ENCODE peak calls at places on chromosomes 11 and 22, in four cellular contexts. One of them, this sample, is unnamed.

GRCh38 chr11:128330203-128330602 is 257.2 kb downstream of the ETS1 start:
- DNase-seq in activated CD4-positive, alpha-beta T cell treated with anti-CD3 and anti-CD28 coated beads for 24 hours: no peak
- DNase-seq in RCC 7860: no peak
- DNase-seq in ELR: no peak
- DNase-seq in this sample: no peak

GRCh38 chr11:88553204-88553603 is 215.7 kb upstream of the CTSC start:
- DNase-seq in activated CD4-positive, alpha-beta T cell treated with anti-CD3 and anti-CD28 coated beads for 24 hours: no peak
- DNase-seq in RCC 7860: no peak
- DNase-seq in ELR: peak; percentile 56
- DNase-seq in this sample: no peak

GRCh38 chr11:2554338-2555240 is 109.8 kb downstream of the KCNQ1 start:
- DNase-seq in activated CD4-positive, alpha-beta T cell treated with anti-CD3 and anti-CD28 coated beads for 24 hours: no peak
- DNase-seq in RCC 7860: no peak
- DNase-seq in ELR: no peak
- DNase-seq in this sample: no peak

GRCh38 chr11:20598487-20598886 is 921 bp upstream of the SLC6A5 start:
- DNase-seq in activated CD4-positive, alpha-beta T cell treated with anti-CD3 and anti-CD28 coated beads for 24 hours: no peak
- DNase-seq in RCC 7860: no peak
- DNase-seq in ELR: no peak
- DNase-seq in this sample: no peak

GRCh38 chr11:117232911-117233409 is 489 bp downstream of the RNF214 start:
- DNase-seq in activated CD4-positive, alpha-beta T cell treated with anti-CD3 and anti-CD28 coated beads for 24 hours: no peak
- DNase-seq in RCC 7860: no peak
- DNase-seq in ELR: peak; percentile 19
- DNase-seq in this sample: no peak

GRCh38 chr11:128365044-128365443 is 222.3 kb downstream of the ETS1 start:
- DNase-seq in activated CD4-positive, alpha-beta T cell treated with anti-CD3 and anti-CD28 coated beads for 24 hours: no peak
- DNase-seq in RCC 7860: peak; percentile 24
- DNase-seq in ELR: peak; percentile 69
- DNase-seq in this sample: no peak

GRCh38 chr22:23837911-23838685 is 708 bp downstream of the DERL3 start:
- DNase-seq in activated CD4-positive, alpha-beta T cell treated with anti-CD3 and anti-CD28 coated beads for 24 hours: no peak
- DNase-seq in RCC 7860: no peak
- DNase-seq in ELR: no peak
- DNase-seq in this sample: no peak

GRCh38 chr11:10450451-10451398 is 4.3 kb upstream of the AMPD3 start:
- DNase-seq in activated CD4-positive, alpha-beta T cell treated with anti-CD3 and anti-CD28 coated beads for 24 hours: no peak
- DNase-seq in RCC 7860: no peak
- DNase-seq in ELR: no peak
- DNase-seq in this sample: no peak

GRCh38 chr11:48012051-48012391 is 31.7 kb downstream of the PTPRJ start:
- DNase-seq in activated CD4-positive, alpha-beta T cell treated with anti-CD3 and anti-CD28 coated beads for 24 hours: peak; percentile 47
- DNase-seq in RCC 7860: no peak
- DNase-seq in ELR: no peak
- DNase-seq in this sample: no peak

GRCh38 chr22:17013396-17014100 is 5.5 kb upstream of the GAB4 start:
- DNase-seq in activated CD4-positive, alpha-beta T cell treated with anti-CD3 and anti-CD28 coated beads for 24 hours: no peak
- DNase-seq in RCC 7860: no peak
- DNase-seq in ELR: no peak
- DNase-seq in this sample: no peak

GRCh38 chr11:13717331-13717730 is 48.9 kb downstream of the FAR1 start:
- DNase-seq in activated CD4-positive, alpha-beta T cell treated with anti-CD3 and anti-CD28 coated beads for 24 hours: no peak
- DNase-seq in RCC 7860: peak; percentile 9
- DNase-seq in ELR: peak; percentile 83
- DNase-seq in this sample: no peak

GRCh38 chr11:48034926-48035876 is 54.8 kb downstream of the PTPRJ start:
- DNase-seq in activated CD4-positive, alpha-beta T cell treated with anti-CD3 and anti-CD28 coated beads for 24 hours: no peak
- DNase-seq in RCC 7860: no peak
- DNase-seq in ELR: no peak
- DNase-seq in this sample: no peak

GRCh38 chr11:13228569-13228968 is 49.0 kb upstream of the BMAL1 start:
- DNase-seq in activated CD4-positive, alpha-beta T cell treated with anti-CD3 and anti-CD28 coated beads for 24 hours: no peak
- DNase-seq in RCC 7860: no peak
- DNase-seq in ELR: no peak
- DNase-seq in this sample: no peak

GRCh38 chr22:19591568-19591967 is 67.4 kb upstream of the CLDN5 start:
- DNase-seq in activated CD4-positive, alpha-beta T cell treated with anti-CD3 and anti-CD28 coated beads for 24 hours: no peak
- DNase-seq in RCC 7860: no peak
- DNase-seq in ELR: no peak
- DNase-seq in this sample: no peak

GRCh38 chr11:118655486-118656190 is 23.8 kb downstream of the TREH start:
- DNase-seq in activated CD4-positive, alpha-beta T cell treated with anti-CD3 and anti-CD28 coated beads for 24 hours: no peak
- DNase-seq in RCC 7860: no peak
- DNase-seq in ELR: no peak
- DNase-seq in this sample: no peak

GRCh38 chr11:75355051-75355450 is 3.6 kb upstream of the ARRB1 start:
- DNase-seq in activated CD4-positive, alpha-beta T cell treated with anti-CD3 and anti-CD28 coated beads for 24 hours: no peak
- DNase-seq in RCC 7860: peak; percentile 83
- DNase-seq in ELR: no peak
- DNase-seq in this sample: no peak

GRCh38 chr11:102111011-102111786 is 952 bp downstream of the YAP1 start:
- DNase-seq in activated CD4-positive, alpha-beta T cell treated with anti-CD3 and anti-CD28 coated beads for 24 hours: no peak
- DNase-seq in RCC 7860: peak; percentile 47
- DNase-seq in ELR: peak; percentile 88
- DNase-seq in this sample: no peak

GRCh38 chr11:38824573-38824972 is 2226.5 kb upstream of the RAG2 start:
- DNase-seq in activated CD4-positive, alpha-beta T cell treated with anti-CD3 and anti-CD28 coated beads for 24 hours: no peak
- DNase-seq in RCC 7860: no peak
- DNase-seq in ELR: peak; percentile 29
- DNase-seq in this sample: no peak

GRCh38 chr11:11291432-11292015 is 61.5 kb downstream of the CSNK2A3 start:
- DNase-seq in activated CD4-positive, alpha-beta T cell treated with anti-CD3 and anti-CD28 coated beads for 24 hours: no peak
- DNase-seq in RCC 7860: no peak
- DNase-seq in ELR: no peak
- DNase-seq in this sample: no peak

GRCh38 chr11:72439455-72439854 is 5.1 kb upstream of the CLPB start:
- DNase-seq in activated CD4-positive, alpha-beta T cell treated with anti-CD3 and anti-CD28 coated beads for 24 hours: no peak
- DNase-seq in RCC 7860: no peak
- DNase-seq in ELR: peak; percentile 64
- DNase-seq in this sample: no peak

GRCh38 chr11:45641961-45642360 is 23.5 kb downstream of the CHST1 start:
- DNase-seq in activated CD4-positive, alpha-beta T cell treated with anti-CD3 and anti-CD28 coated beads for 24 hours: no peak
- DNase-seq in RCC 7860: no peak
- DNase-seq in ELR: no peak
- DNase-seq in this sample: no peak

GRCh38 chr11:130213143-130213978 is 53.8 kb downstream of the ST14 start:
- DNase-seq in activated CD4-positive, alpha-beta T cell treated with anti-CD3 and anti-CD28 coated beads for 24 hours: peak; percentile 56
- DNase-seq in RCC 7860: no peak
- DNase-seq in ELR: peak; percentile 43
- DNase-seq in this sample: peak; percentile 70

GRCh38 chr22:32619614-32620426 is 145.2 kb downstream of the FBXO7 start:
- DNase-seq in activated CD4-positive, alpha-beta T cell treated with anti-CD3 and anti-CD28 coated beads for 24 hours: no peak
- DNase-seq in RCC 7860: peak; percentile 60
- DNase-seq in ELR: peak; percentile 92
- DNase-seq in this sample: no peak

GRCh38 chr11:117720061-117720511 is 76.9 kb downstream of the DSCAML1 start:
- DNase-seq in activated CD4-positive, alpha-beta T cell treated with anti-CD3 and anti-CD28 coated beads for 24 hours: no peak
- DNase-seq in RCC 7860: no peak
- DNase-seq in ELR: no peak
- DNase-seq in this sample: no peak

GRCh38 chr11:88404363-88404762 is 66.8 kb upstream of the CTSC start:
- DNase-seq in activated CD4-positive, alpha-beta T cell treated with anti-CD3 and anti-CD28 coated beads for 24 hours: no peak
- DNase-seq in RCC 7860: no peak
- DNase-seq in ELR: no peak
- DNase-seq in this sample: no peak

GRCh38 chr11:18203723-18204122 is 31.1 kb downstream of the MRGPRX4 start:
- DNase-seq in activated CD4-positive, alpha-beta T cell treated with anti-CD3 and anti-CD28 coated beads for 24 hours: no peak
- DNase-seq in RCC 7860: no peak
- DNase-seq in ELR: peak; percentile 64
- DNase-seq in this sample: no peak

GRCh38 chr11:116217006-116217405 is 555.8 kb downstream of the BUD13 start:
- DNase-seq in activated CD4-positive, alpha-beta T cell treated with anti-CD3 and anti-CD28 coated beads for 24 hours: no peak
- DNase-seq in RCC 7860: no peak
- DNase-seq in ELR: peak; percentile 30
- DNase-seq in this sample: no peak

GRCh38 chr22:50084085-50084484 is 1.1 kb downstream of the MLC1 start:
- DNase-seq in activated CD4-positive, alpha-beta T cell treated with anti-CD3 and anti-CD28 coated beads for 24 hours: no peak
- DNase-seq in RCC 7860: no peak
- DNase-seq in ELR: no peak
- DNase-seq in this sample: no peak

GRCh38 chr22:44154431-44154942 is 26.2 kb upstream of the PARVG start:
- DNase-seq in activated CD4-positive, alpha-beta T cell treated with anti-CD3 and anti-CD28 coated beads for 24 hours: no peak
- DNase-seq in RCC 7860: peak; percentile 8
- DNase-seq in ELR: no peak
- DNase-seq in this sample: no peak

GRCh38 chr11:6654281-6655019 is 1.2 kb downstream of the DCHS1 start:
- DNase-seq in activated CD4-positive, alpha-beta T cell treated with anti-CD3 and anti-CD28 coated beads for 24 hours: no peak
- DNase-seq in RCC 7860: no peak
- DNase-seq in ELR: no peak
- DNase-seq in this sample: no peak

This sample was measured in activated CD8-positive, alpha-beta memory T cell treated with anti-CD3 and anti-CD28 coated beads for 48 hours.